ENCODE peak calls at places on chromosomes 6 and 20, in eight cellular contexts. I is GM06990, C is hepatocyte, A is keratinocyte, H is HL-60, M is endodermal cell, U is fibroblast of pulmonary artery, O is IMR-90. P is an unnamed sample.

GRCh38 chr6:170234419-170234818 is 56.5 kb downstream of the DLL1 start:
- DNase-seq in I (no peak), C (no peak), A (no peak), H (no peak), M (no peak), U (no peak), O (no peak), P (no peak)

GRCh38 chr20:61875221-61875885 is 190.3 kb downstream of the TAF4 start:
- DNase-seq in I (no peak), C (no peak), A (no peak), H (no peak), M (peak; percentile 78), U (no peak), O (no peak), P (no peak)

GRCh38 chr6:1618305-1619105 is 8.8 kb downstream of the FOXC1 start:
- DNase-seq in I (no peak), C (no peak), A (no peak), H (no peak), M (peak; percentile 54), U (no peak), O (no peak), P (no peak)

GRCh38 chr20:35005463-35005961 is 49.8 kb downstream of the MYH7B start:
- DNase-seq in I (no peak), C (no peak), A (no peak), H (no peak), M (peak; percentile 28), U (no peak), O (no peak), P (no peak)

GRCh38 chr6:82197784-82198183 is 49.8 kb downstream of the IBTK start:
- DNase-seq in I (no peak), C (no peak), A (no peak), H (no peak), M (no peak), U (no peak), O (no peak), P (no peak)

GRCh38 chr20:13105864-13106457 is 97.2 kb downstream of the SPTLC3 start:
- DNase-seq in I (no peak), C (peak; percentile 57), A (no peak), H (no peak), M (no peak), U (peak; percentile 61), O (peak; percentile 38), P (peak; percentile 41)

GRCh38 chr6:14217728-14218637 is 100.4 kb downstream of the CD83 start:
- DNase-seq in I (no peak), C (no peak), A (no peak), H (no peak), M (no peak), U (no peak), O (peak; percentile 11), P (no peak)

GRCh38 chr6:3454206-3455016 is 2.4 kb downstream of the SLC22A23 start:
- DNase-seq in I (no peak), C (no peak), A (no peak), H (no peak), M (no peak), U (no peak), O (no peak), P (no peak)

GRCh38 chr6:44512868-44513641 is 125.5 kb downstream of the CDC5L start:
- DNase-seq in I (no peak), C (no peak), A (no peak), H (no peak), M (peak; percentile 49), U (peak; percentile 32), O (no peak), P (peak; percentile 51)

GRCh38 chr6:67047996-67048395 is 1341.0 kb upstream of the EYS start:
- DNase-seq in I (no peak), C (no peak), A (no peak), H (no peak), M (no peak), U (peak; percentile 1), O (no peak), P (no peak)

GRCh38 chr6:169487579-169488205 is 214.1 kb downstream of the WDR27 start:
- DNase-seq in I (no peak), C (no peak), A (no peak), H (no peak), M (no peak), U (peak; percentile 53), O (peak; percentile 13), P (peak; percentile 27)

GRCh38 chr6:111604259-111605099 is 1.2 kb downstream of the TRAF3IP2 start:
- DNase-seq in I (no peak), C (peak; percentile 51), A (no peak), H (peak; percentile 67), M (peak; percentile 69), U (peak; percentile 86), O (peak; percentile 80), P (peak; percentile 94)

GRCh38 chr6:11120273-11121005 is 8.9 kb upstream of the ERVFRD-1 start:
- DNase-seq in I (no peak), C (no peak), A (no peak), H (no peak), M (no peak), U (peak; percentile 55), O (peak; percentile 72), P (no peak)

GRCh38 chr6:13447949-13448724 is 39.3 kb downstream of the GFOD1 start:
- DNase-seq in I (no peak), C (no peak), A (no peak), H (peak; percentile 55), M (peak; percentile 24), U (peak; percentile 46), O (no peak), P (no peak)

GRCh38 chr6:4649728-4650127 is 126.5 kb upstream of the CDYL start:
- DNase-seq in I (no peak), C (no peak), A (no peak), H (peak; percentile 7), M (no peak), U (peak; percentile 87), O (peak; percentile 54), P (no peak)

DNA sequence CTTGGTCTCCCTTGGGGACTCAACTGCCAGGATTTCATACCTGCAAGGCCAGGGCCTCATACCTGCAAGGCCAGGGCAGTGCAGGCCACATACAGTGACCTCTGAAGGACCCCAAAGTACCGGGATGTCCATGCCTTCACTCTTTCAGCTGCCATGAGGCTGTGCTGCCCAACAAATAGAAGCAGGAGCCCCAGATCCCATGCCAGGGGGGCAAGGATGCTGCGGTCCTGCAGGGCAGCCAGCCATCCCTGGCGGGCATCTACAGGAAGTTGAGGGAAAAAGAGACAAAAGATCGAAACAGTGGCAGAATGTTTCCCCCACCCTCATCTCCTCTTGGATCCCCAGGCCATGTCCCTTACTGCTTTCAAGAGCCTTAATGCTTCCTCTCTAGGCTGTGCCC is 799 bp downstream of the NRM start:
- DNase-seq in I (peak; percentile 22), C (no peak), A (no peak), H (no peak), M (no peak), U (no peak), O (no peak), P (no peak)
- H3K4me3 ChIP-seq in I (peak overlapping the region; percentile 87), C (peak overlapping the region; percentile 53), A (peak overlapping the region; percentile 93), H (peak overlapping the region; percentile 78), M (peak overlapping the region; percentile 94), U (peak overlapping the region; percentile 86), O (peak overlapping the region; percentile 89), P (peak overlapping the region; percentile 97)

GRCh38 chr6:117480651-117481050 is 1.8 kb upstream of the DCBLD1 start:
- DNase-seq in I (no peak), C (no peak), A (no peak), H (no peak), M (no peak), U (no peak), O (no peak), P (no peak)
- H3K4me3 ChIP-seq in I (no peak overlapping the region), C (no peak overlapping the region), A (no peak overlapping the region), H (no peak overlapping the region), M (no peak overlapping the region), U (no peak overlapping the region), O (no peak overlapping the region), P (no peak overlapping the region)

DNA sequence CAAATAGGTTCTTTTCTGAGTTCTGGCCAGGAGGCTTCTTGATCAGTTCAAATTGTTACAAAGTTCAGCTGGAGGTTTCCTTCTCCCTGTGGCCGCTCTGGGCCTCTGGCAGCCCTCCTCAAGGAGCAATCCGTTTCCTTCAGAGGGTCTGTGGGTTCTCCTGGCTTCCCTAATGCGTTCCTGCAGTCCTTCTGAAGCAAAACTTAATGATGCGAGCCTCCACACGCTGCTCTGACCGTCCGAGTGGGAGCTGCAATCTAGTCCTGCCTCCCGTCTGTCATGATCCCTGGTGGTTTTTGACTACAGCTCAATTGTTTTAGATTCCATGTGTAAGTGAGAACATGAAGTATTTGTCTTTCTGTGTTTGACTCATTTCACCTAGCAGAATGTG is 8.7 kb downstream of the DEFB132 start:
- DNase-seq in I (no peak), C (no peak), A (no peak), H (no peak), M (no peak), U (no peak), O (no peak), P (no peak)
- H3K4me3 ChIP-seq in I (no peak overlapping the region), C (no peak overlapping the region), A (no peak overlapping the region), H (no peak overlapping the region), M (peak overlapping the region; percentile 72), U (peak overlapping the region; percentile 59), O (no peak overlapping the region), P (no peak overlapping the region)

DNA sequence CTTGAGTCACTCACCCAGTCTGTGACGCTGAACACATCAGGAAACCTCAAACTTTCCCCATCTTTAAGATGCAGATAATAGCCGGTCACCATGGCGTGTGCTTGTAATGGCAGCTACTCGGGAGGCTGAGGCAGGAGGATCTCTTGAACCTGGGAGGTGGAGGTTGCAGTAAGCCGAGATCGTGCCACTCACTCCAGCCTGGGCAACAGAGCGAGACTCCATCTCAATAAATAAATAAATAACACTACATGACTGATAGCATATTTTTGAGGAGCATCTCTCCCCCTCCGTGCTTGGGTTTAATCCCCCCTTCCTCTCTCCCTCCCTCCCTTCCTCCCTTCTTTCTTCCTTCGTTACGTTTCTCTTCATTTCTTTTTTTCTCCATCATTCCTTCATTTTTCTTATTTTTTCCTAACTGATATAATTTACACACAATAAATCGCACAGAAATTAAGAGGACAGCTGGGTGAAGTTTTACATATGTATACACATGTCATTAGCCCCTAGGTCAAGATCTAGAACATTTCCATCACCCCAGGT is 51.3 kb upstream of the EZR start:
- DNase-seq in I (no peak), C (no peak), A (no peak), H (no peak), M (no peak), U (no peak), O (no peak), P (no peak)
- H3K4me3 ChIP-seq in I (peak overlapping the region; percentile 71), C (peak overlapping the region; percentile 3), A (no peak overlapping the region), H (peak overlapping the region; percentile 45), M (peak overlapping the region; percentile 86), U (peak overlapping the region; percentile 52), O (no peak overlapping the region), P (peak overlapping the region; percentile 71)

DNA sequence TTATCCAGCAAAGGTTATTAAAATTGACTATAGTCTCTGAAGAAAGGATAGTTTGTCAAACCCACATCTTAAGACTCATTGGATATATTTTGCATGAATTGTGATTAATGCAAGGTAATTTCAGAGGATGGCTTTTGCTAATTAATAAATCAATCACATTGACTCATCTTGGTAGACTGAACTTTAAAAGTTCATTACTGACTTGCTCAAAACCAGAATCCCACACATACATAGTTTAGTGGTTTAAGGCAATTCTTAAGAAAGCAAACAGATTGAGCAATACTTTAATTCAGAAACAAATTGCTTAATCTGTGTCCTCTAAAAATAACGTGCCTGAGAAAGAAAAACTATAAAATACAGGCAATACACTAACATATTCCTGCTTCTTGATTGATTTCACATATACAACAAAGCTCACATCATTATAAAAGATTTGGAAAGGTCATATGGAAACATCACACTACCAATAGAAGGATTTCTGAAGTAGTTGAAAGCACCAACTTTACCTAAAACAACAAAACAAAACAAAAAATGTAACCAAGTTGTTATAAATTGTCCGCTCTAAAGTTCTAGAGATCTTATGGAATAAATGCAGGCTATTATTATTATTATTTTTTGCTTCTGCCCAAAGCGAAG is 63.1 kb upstream of the ZNF217 start:
- DNase-seq in I (no peak), C (no peak), A (no peak), H (peak; percentile 60), M (no peak), U (peak; percentile 74), O (peak; percentile 76), P (peak; percentile 88)
- H3K4me3 ChIP-seq in I (no peak overlapping the region), C (no peak overlapping the region), A (no peak overlapping the region), H (no peak overlapping the region), M (no peak overlapping the region), U (no peak overlapping the region), O (no peak overlapping the region), P (no peak overlapping the region)